ENCODE peak calls at places on chromosomes 2 and 18, in five cellular contexts. E, H, Z, G and S are unnamed samples.

GRCh38 chr2:14301331-14301730 is 331.2 kb upstream of the LRATD1 start:
- DNase-seq in G (no peak), E (no peak), H (no peak), Z (no peak), S (no peak)

GRCh38 chr2:120778244-120778643 is 42.6 kb downstream of the GLI2 start:
- DNase-seq in E (no peak), Z (no peak), G (no peak), H (peak), S (no peak)

GRCh38 chr2:71697106-71698010 is 244.0 kb downstream of the DYSF start:
- DNase-seq in H (no peak), G (no peak), E (no peak), Z (no peak), S (no peak)

GRCh38 chr2:109322111-109322510 is 193.1 kb downstream of the SH3RF3 start:
- DNase-seq in Z (no peak), E (no peak), G (no peak), H (peak), S (no peak)

GRCh38 chr2:158773121-158773520 is 22.0 kb upstream of the DAPL1 start:
- DNase-seq in H (peak), E (no peak), G (no peak), Z (no peak), S (no peak)

GRCh38 chr2:29000481-29000880 is 19.4 kb downstream of the TOGARAM2 start:
- DNase-seq in E (peak), Z (no peak), G (peak), H (peak), S (no peak)

GRCh38 chr2:181117176-181117925 is 136.9 kb downstream of the UBE2E3 start:
- DNase-seq in H (no peak), Z (no peak), G (no peak), E (no peak), S (no peak)

GRCh38 chr2:110773470-110773921 is 41.1 kb downstream of the ACOXL start:
- DNase-seq in G (no peak), H (no peak), Z (no peak), E (no peak), S (no peak)

GRCh38 chr2:230152334-230152733 is 67.5 kb downstream of the SP110 start:
- DNase-seq in E (no peak), Z (no peak), G (no peak), H (no peak), S (no peak)

GRCh38 chr18:56982756-56983155 is 164.1 kb upstream of the BOD1L2 start:
- DNase-seq in E (no peak), G (no peak), H (no peak), Z (no peak), S (no peak)

GRCh38 chr2:109448946-109449788 is 164.6 kb downstream of the SEPTIN10 start:
- DNase-seq in E (no peak), G (no peak), Z (peak), H (no peak), S (no peak)

GRCh38 chr2:222944552-222944951 is 83.7 kb downstream of the ACSL3 start:
- DNase-seq in H (peak), E (no peak), Z (no peak), G (no peak), S (no peak)

GRCh38 chr2:55175254-55176093 is 56.6 kb downstream of the CLHC1 start:
- DNase-seq in H (peak), E (peak), Z (peak), G (no peak), S (peak)

GRCh38 chr2:230913812-230914211 is 11.2 kb downstream of the GPR55 start:
- DNase-seq in G (no peak), Z (no peak), E (no peak), H (no peak), S (no peak)

GRCh38 chr18:77127769-77128671 is 4.6 kb downstream of the MBP start:
- DNase-seq in H (peak), Z (no peak), G (peak), E (no peak), S (peak)

GRCh38 chr2:67043781-67044478 is 353.2 kb upstream of the ETAA1 start:
- DNase-seq in H (no peak), E (no peak), Z (no peak), G (no peak), S (no peak)

DNA sequence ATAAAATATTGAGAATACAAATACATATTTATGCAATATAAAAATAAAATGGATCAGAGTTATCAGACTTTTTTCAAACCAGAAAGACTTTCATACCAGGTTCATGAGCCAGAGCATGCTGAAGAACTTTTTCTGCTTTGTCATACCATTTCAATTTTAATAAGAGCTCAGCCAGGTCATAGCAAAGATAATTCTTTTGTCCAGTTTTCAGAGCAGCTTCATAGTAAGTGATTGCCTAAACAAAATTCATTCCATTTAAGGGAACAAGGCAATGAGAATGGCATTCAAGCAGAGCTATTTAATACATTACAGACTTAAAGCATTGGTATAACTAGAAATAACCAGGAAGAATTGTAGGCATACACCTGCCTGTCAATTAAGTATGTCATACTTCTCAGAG is 42.3 kb downstream of the TTC21B start:
- DNase-seq in G (no peak), H (peak), Z (no peak), E (no peak), S (no peak)
- TF ChIP-seq RCOR1 in G (no peak), H (no peak), Z (no peak), E (no peak), S (no peak)

GRCh38 chr2:23221236-23221635 is 163.7 kb upstream of the KLHL29 start:
- DNase-seq in G (no peak), Z (no peak), E (no peak), H (no peak), S (no peak)
- TF ChIP-seq RCOR1 in G (no peak), Z (no peak), E (no peak), H (no peak), S (no peak)

DNA sequence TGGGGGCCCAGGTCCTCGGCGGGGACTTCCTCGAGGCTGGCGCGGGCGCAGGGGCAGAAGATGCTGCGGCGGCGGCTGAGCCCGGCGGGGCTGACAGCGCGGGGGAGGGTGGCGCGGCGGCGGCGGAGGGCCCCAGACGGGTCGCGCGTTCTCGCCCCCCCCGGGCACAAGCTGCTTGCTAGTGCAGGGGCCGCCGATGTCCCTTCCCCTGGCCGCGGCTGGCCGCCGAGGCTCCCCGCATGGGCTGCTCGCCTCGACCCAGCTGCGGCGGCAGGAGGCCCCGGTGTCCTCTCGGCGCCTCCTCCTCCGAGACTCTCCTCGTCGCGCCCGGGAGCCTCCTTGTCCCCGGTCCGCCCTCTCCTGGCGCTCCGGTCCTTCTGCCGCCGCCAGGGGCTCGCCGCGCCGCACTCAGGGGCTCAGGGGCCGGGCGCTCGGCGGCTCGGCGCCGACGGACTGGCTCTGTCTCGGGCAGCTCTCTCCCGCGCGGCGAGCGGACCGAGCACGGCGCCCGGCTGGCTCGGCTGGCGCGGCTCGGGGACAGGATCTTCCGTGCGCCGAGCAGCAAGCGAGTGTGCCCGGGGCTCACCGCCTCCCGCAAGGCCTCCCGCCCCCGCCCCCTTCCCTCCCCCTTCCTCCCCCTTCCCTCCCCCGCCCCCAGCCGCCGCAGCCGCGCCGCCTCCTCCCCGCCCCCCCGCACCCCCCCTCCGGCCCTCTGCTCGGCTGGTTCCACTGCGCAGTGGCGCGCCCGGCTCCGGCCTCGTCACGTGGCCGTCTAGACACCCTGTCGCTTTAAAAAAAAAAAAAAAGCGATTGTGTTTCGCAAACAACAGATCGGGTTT is 902 bp upstream of the SMAD7 start:
- DNase-seq in H (peak), Z (peak), E (peak), G (no peak), S (peak)
- TF ChIP-seq RCOR1 in H (no peak), Z (no peak), E (no peak), G (no peak), S (no peak)

GRCh38 chr2:73652348-73652747 is 10.1 kb upstream of the NAT8 start:
- DNase-seq in G (no peak), E (no peak), Z (no peak), H (no peak), S (no peak)
- TF ChIP-seq RCOR1 in G (no peak), E (no peak), Z (no peak), H (no peak), S (no peak)